ENCODE peak calls at places on chromosomes 13 and 19, in five cellular contexts. J is K562, T is HepG2, I is IMR-90, L is GM12878. W is an unnamed sample.

GRCh38 chr13:50893211-50893852 is 16.3 kb upstream of the RNASEH2B start:
- DNase-seq in J (no peak), T (no peak), L (no peak), I (peak; percentile 19), W (peak; percentile 59)

GRCh38 chr19:35756373-35757230 is at the start of gene HSPB6:
- DNase-seq in I (peak; percentile 72), L (no peak), J (no peak), T (no peak), W (no peak)

GRCh38 chr13:88979465-88980180 is 1308.5 kb downstream of the SLITRK5 start:
- DNase-seq in J (no peak), I (no peak), L (no peak), T (no peak), W (peak; percentile 6)

GRCh38 chr19:6687117-6687516 is 17.2 kb upstream of the TNFSF14 start:
- DNase-seq in I (no peak), L (no peak), J (no peak), T (no peak), W (no peak)

GRCh38 chr13:99434258-99434788 is 66.9 kb upstream of the TM9SF2 start:
- DNase-seq in T (peak; percentile 17), J (peak; percentile 67), L (no peak), I (no peak), W (no peak)

GRCh38 chr19:46976845-46977320 is 42.8 kb upstream of the NPAS1 start:
- DNase-seq in I (peak; percentile 55), J (peak; percentile 71), T (no peak), L (no peak), W (peak; percentile 57)

GRCh38 chr19:36973021-36973843 is 57.1 kb downstream of the ZNF568 start:
- DNase-seq in J (peak; percentile 18), I (peak; percentile 50), L (peak; percentile 17), T (no peak), W (peak; percentile 97)

GRCh38 chr19:31214086-31214485 is 135.2 kb downstream of the TSHZ3 start:
- DNase-seq in L (no peak), J (peak; percentile 23), T (no peak), I (peak; percentile 100), W (peak; percentile 27)

GRCh38 chr13:80084086-80084676 is 256.7 kb downstream of the SPRY2 start:
- DNase-seq in L (no peak), J (no peak), I (peak; percentile 93), T (no peak), W (no peak)

GRCh38 chr13:112097770-112098169 is 30.8 kb downstream of the SOX1 start:
- DNase-seq in I (no peak), T (no peak), L (no peak), J (no peak), W (no peak)

GRCh38 chr19:40347476-40348124 is 597 bp downstream of the C19orf47 start:
- DNase-seq in I (no peak), L (no peak), J (no peak), T (no peak), W (no peak)

GRCh38 chr13:109026266-109026665 is 396.9 kb downstream of the MYO16 start:
- DNase-seq in J (no peak), L (no peak), I (no peak), T (no peak), W (no peak)

GRCh38 chr19:29893606-29894284 is 48.3 kb upstream of the URI1 start:
- DNase-seq in L (no peak), I (no peak), T (no peak), J (peak; percentile 92), W (peak; percentile 55)
- TF ChIP-seq MXI1 in L (no peak), I (no peak), T (no peak), J (peak; percentile 70), W (peak; percentile 22)

DNA sequence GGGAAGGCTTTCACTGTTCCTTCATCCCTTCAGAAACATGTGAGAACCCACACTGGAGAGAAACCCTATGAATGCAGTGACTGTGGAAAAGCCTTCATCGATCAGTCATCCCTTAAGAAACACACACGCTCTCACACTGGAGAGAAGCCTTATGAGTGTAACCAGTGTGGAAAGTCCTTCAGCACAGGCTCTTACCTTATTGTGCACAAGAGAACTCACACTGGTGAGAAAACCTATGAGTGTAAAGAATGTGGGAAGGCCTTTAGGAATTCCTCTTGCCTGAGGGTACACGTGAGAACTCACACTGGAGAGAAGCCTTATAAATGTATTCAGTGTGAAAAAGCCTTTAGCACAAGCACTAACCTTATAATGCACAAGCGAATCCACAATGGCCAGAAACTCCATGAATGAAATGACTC is 18.6 kb downstream of the ZNF177 start:
- DNase-seq in I (no peak), J (no peak), L (no peak), T (no peak), W (no peak)
- H3K4me3 ChIP-seq in I (no peak overlapping the region), J (no peak overlapping the region), L (no peak overlapping the region), T (no peak overlapping the region), W (no peak overlapping the region)

GRCh38 chr19:43306097-43306496 is 36.8 kb upstream of the PSG9 start:
- DNase-seq in L (no peak), I (no peak), J (no peak), T (no peak), W (no peak)
- TF ChIP-seq MXI1 in L (no peak), I (no peak), J (no peak), T (no peak), W (no peak)

GRCh38 chr19:17227798-17228367 is 1.9 kb downstream of the OCEL1 start:
- DNase-seq in L (no peak), I (no peak), J (no peak), T (no peak), W (no peak)
- H3K4me3 ChIP-seq in L (no peak overlapping the region), I (no peak overlapping the region), J (peak overlapping the region; percentile 6), T (no peak overlapping the region), W (no peak overlapping the region)

DNA sequence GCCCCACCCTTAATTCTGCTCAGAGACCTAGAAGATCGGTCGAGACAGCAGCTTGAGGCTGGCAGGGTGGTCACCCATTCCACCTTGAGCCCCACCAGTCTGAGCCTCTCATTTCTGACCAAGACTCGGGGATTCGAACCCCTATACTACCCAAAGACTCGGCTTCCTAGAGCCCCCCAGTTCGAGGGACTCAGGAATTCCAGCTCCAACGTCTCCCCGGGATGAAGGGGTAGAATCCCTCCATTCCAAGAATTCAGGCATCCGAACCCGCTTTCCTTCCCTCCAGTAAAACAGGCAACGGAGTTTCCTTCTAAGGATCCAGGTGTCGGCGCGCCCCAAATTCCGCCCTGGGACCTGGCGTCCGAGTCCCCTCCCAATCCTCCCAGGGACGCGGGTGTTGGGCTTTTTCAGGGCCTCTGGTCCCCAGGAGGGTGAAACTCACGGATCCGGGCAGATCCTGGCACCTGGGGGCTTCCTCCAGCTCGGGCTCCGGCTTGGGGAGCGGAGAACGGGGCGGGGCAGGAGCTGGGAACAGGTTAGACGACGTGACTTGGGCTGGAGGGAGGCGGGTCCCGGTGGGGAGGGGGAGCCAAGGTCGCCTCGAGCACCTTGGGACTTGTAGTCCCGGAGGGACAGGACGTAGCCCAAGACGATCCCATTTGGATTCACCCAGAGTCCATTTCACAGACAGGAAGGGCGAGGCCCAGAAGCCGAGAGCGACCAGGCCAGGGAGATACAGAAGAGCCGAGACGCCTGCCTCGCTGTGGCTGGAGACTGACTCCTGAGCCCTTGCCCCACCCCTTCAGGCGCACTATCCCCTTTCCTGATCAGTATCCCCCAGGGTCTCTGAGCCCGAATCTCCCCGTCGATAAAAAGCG is at the start of gene PPP1R13L:
- DNase-seq in I (peak; percentile 56), T (peak; percentile 76), L (peak; percentile 32), J (peak; percentile 76), W (peak; percentile 92)
- TF ChIP-seq MXI1 in I (no peak), T (peak; percentile 43), L (no peak), J (no peak), W (no peak)

DNA sequence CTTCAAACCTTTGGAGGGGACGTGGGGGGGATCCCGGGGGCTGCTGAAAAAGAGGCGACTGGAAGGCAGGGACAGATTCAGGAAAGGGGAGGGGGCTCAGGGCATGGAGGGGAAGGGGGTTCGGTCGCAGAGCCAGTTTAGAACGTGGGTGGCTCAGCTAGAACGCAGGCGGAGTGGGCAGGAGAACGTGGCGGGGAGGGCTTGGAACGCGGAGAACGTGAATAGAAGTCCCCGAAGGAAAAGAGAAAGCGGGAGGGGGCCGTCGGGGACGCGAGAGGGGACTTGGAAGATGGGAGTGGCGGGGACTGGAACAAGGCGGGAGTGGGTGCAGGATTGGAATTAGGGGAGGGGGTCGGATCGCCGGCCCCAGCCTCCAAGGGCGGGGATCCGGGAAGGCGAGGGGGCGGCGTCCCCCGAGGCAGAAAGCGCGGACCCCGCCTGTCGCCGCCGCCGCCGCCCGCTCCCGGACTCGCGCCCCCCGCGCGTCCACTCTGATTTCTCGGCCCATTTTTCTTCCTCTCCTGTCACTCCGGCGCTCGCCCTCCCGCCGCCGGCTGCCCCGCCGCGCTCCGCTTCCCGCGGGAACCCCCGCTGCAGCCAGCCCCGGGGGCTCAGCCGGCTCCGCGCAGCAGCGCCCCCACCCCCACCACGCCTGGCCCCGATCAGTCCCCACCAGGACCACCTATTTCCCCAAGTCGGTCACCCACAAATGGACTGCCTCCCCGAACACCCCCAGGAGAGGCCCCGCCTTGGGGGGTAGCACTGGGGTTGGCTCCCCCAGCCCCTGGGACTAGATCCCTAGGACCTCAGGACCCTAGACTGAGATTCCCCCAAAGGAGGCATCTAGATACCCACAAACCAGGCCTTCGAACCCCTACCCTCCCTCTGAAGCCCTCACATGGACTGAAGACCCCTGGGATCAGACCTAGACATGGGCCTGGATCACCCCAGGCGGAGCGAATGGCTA is 12.5 kb upstream of the ERFL start:
- DNase-seq in T (no peak), J (peak; percentile 35), I (no peak), L (no peak), W (peak; percentile 69)
- H3K4me3 ChIP-seq in T (no peak overlapping the region), J (peak overlapping the region; percentile 58), I (peak overlapping the region; percentile 62), L (peak overlapping the region; percentile 88), W (peak overlapping the region; percentile 42)

GRCh38 chr19:32971012-32971595 is 654 bp downstream of the CEP89 start:
- DNase-seq in I (no peak), T (no peak), J (no peak), L (no peak), W (peak; percentile 24)
- TF ChIP-seq MXI1 in I (no peak), T (no peak), J (no peak), L (no peak), W (no peak)

W was measured in SK-N-SH.